ENCODE peak calls at places on chromosomes 12 and 14, in eight cellular contexts. I is endothelial cell of umbilical vein, T is GM23338, P is ovary, K is endodermal cell, L is K562, H is OCI-LY7, X is Karpas-422. Q is an unnamed sample. For H3K36me3, the result is how much of the 10 kb centered on the place peaks cover.

GRCh38 chr14:23186913-23187654 is 3.6 kb upstream of the SLC7A8 start:
- DNase-seq in I (peak), T (peak), P (no peak), K (peak), L (peak), H (peak), X (peak), Q (peak)

GRCh38 chr12:67358686-67359374 is 89.7 kb downstream of the CAND1 start:
- DNase-seq in I (no peak), T (no peak), P (no peak), K (no peak), L (no peak), H (no peak), X (no peak), Q (peak)

GRCh38 chr12:118571730-118572129 is 195.4 kb downstream of the SUDS3 start:
- DNase-seq in I (no peak), T (no peak), P (no peak), K (no peak), L (no peak), H (no peak), X (no peak), Q (no peak)

GRCh38 chr12:10213168-10214130 is 772 bp downstream of the GABARAPL1 start:
- DNase-seq in I (peak), T (peak), P (peak), K (peak), L (peak), H (peak), X (no peak), Q (peak)

GRCh38 chr14:69038449-69039286 is 59.6 kb upstream of the ACTN1 start:
- DNase-seq in I (peak), T (no peak), P (no peak), K (peak), L (no peak), H (no peak), X (no peak), Q (peak)

GRCh38 chr14:68392393-68393085 is 400.3 kb downstream of the ZFP36L1 start:
- DNase-seq in I (no peak), T (no peak), P (peak), K (no peak), L (no peak), H (no peak), X (no peak), Q (no peak)

GRCh38 chr12:108355069-108355468 is 16.0 kb upstream of the CMKLR1 start:
- DNase-seq in I (no peak), T (no peak), P (no peak), K (no peak), L (no peak), H (no peak), X (no peak), Q (no peak)

GRCh38 chr14:105776924-105777323 is 250.5 kb downstream of the TMEM121 start:
- DNase-seq in I (no peak), T (no peak), P (no peak), K (no peak), L (no peak), H (no peak), X (no peak), Q (no peak)

GRCh38 chr14:41285193-41285748 is 321.4 kb upstream of the LRFN5 start:
- DNase-seq in I (no peak), T (peak), P (no peak), K (peak), L (no peak), H (peak), X (peak), Q (peak)

GRCh38 chr12:74725154-74725553 is 187.5 kb downstream of the ATXN7L3B start:
- DNase-seq in I (no peak), T (no peak), P (no peak), K (no peak), L (no peak), H (no peak), X (no peak), Q (peak)

GRCh38 chr14:103847954-103848719 is 762 bp upstream of the PPP1R13B start:
- DNase-seq in I (no peak), T (peak), P (peak), K (peak), L (peak), H (no peak), X (no peak), Q (peak)

GRCh38 chr12:143964-144649 is 69.8 kb downstream of the SLC6A12 start:
- DNase-seq in I (no peak), T (peak), P (no peak), K (no peak), L (no peak), H (no peak), X (no peak), Q (no peak)

GRCh38 chr12:113149361-113150150 is at the start of gene CFAP73:
- DNase-seq in I (peak), T (peak), P (peak), K (peak), L (peak), H (no peak), X (no peak), Q (peak)

GRCh38 chr12:52524898-52525591 is 4.9 kb upstream of the KRT5 start:
- DNase-seq in I (no peak), T (no peak), P (no peak), K (peak), L (no peak), H (no peak), X (peak), Q (no peak)

GRCh38 chr14:67833403-67833802 is 13.8 kb downstream of the RAD51B start:
- DNase-seq in I (no peak), T (no peak), P (no peak), K (no peak), L (no peak), H (no peak), X (no peak), Q (no peak)

GRCh38 chr14:61950340-61950739 is 188.1 kb downstream of the SNAPC1 start:
- DNase-seq in I (no peak), T (no peak), P (no peak), K (no peak), L (no peak), H (no peak), X (no peak), Q (peak)

GRCh38 chr14:72518809-72519377 is 375.0 kb downstream of the DPF3 start:
- DNase-seq in I (no peak), T (no peak), P (no peak), K (no peak), L (no peak), H (peak), X (peak), Q (no peak)

GRCh38 chr14:59161571-59162175 is 26.8 kb upstream of the DAAM1 start:
- DNase-seq in I (peak), T (peak), P (no peak), K (no peak), L (no peak), H (no peak), X (no peak), Q (peak)

DNA sequence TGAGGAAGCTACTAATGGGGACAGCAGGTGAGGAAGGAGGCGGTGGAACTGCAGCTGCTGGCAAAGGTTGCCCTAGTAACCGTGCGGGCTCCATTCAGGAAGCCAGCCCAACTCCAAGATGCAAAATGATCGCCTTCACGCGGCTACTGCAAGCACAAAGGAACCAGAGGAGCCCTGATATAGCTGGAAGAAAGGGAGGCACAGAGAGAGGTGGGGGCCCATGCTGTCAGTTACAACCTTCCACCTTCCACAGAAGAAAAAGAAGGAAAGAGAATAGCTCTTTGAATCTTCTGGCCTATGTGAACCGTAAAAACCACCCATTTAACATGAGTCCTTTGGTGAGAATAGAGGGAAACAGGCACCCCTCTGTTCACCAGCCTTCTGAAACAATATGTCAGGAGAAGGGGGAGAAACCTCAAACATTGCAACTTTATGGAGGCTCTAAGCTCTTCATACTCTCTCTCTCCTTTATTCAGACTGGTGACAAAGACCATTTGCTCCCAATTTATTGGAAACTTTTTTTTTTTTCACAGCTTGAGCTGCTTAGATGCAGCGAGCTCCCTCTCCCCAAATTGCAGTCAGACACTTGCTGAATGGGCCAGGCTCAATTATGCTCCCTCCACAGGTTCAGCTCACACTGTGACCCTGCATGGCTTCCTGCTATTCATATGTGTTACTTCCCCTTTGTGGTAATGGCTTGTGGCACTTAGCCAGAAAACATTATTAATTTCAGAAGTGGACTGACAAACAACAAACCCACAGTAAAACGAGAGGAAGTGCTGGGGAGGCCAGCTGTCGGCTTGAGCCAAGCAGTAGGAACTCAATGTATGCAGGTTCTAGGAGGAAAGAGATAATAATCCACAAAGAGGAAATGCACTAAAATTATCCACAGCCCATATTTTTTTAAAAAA is 6.2 kb downstream of the DUSP6 start:
- DNase-seq in I (peak), T (peak), P (no peak), K (peak), L (peak), H (peak), X (peak), Q (peak)
- H3K4me3 ChIP-seq in I (peak), T (peak), P (no peak), K (peak), L (no peak), H (peak), X (peak), Q (no peak)

DNA sequence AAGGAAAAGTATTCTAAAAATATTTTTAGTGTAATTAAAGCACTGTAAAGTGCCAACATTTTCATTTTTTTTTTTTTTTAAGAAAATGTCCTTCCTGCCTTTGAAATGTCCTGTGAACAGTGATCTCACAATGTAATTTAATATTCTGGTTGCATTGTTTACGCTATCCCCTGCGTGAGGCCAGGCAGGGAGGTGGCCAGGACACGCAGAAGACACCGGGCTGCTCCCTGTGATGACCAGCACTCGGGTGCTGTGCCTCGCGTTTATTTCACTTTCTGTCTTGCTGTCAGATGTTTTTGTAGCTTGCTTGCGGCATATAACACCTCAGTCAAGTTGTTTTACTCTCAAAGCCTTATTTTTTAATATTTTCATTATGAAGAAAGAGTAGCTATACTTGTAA is 18.5 kb downstream of the PIWIL1 start:
- DNase-seq in I (no peak), T (no peak), P (no peak), K (no peak), L (no peak), H (no peak), X (peak), Q (no peak)
- H3K27ac ChIP-seq in I (no peak), T (no peak), P (no peak), K (no peak), L (no peak), H (no peak), X (no peak), Q (no peak)

DNA sequence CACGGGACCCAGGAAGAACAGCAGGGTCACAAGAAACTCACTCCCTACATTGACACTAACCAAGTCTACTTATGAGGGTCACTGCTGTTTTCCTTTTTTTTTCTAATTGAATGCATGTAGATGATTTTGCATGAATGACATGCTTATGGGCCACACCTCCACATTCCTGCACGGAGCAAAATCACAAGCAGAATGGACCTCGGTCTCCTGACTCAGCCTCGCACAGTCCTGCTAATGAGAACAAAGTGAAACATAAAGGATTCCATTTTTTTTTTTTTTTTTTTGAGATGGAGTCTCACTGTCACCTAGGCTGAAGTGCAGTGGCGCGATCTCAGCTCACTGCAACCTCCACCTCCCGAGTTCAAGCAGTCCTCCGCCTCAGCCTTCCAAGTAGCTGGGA is 12.3 kb downstream of the SCARB1 start:
- DNase-seq in I (no peak), T (no peak), P (no peak), K (no peak), L (no peak), H (no peak), X (no peak), Q (no peak)
- H3K36me3 ChIP-seq in I (under half), T (under half), P (under half), K (under half), L (half or more), H (half or more), X (under half), Q (under half)

DNA sequence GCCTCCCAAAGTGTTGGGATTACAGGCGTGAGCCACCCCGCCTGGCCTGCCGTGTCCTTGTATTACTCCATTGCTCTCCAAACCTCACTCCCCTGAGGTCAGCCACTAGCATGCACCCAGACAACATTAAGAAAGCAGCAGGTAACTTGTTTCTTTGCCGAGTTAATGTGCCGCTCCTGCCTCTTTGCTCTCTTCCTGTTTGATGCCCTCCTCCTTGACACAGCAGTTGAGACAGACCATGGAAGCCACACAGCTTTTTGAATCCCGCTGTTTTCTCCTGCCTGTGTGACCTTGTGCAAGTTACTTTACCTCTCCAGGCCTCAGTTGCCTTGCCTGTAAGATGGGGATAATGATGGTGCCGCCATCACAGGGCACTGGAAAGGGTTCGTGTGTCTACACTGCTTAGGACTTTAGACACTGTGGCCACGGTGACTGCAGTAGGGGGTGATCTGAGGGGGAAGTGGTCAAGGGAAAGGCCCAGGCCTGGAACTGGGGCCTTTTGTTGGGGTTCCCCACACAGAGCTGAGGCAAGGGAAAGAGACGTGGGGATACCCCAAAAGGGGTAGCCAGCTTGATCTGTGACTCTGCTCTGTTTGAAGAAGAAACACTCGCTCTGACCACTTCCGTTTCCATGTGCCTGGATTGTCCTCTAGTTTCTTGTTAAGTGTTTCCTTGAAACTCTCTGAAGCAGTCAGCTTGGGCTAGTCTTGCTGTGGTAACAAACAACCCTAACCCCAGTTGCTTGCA is 69.3 kb downstream of the RIN3 start:
- DNase-seq in I (no peak), T (no peak), P (no peak), K (no peak), L (no peak), H (no peak), X (no peak), Q (no peak)
- H3K4me3 ChIP-seq in I (no peak), T (no peak), P (no peak), K (no peak), L (no peak), H (no peak), X (no peak), Q (no peak)

GRCh38 chr14:54653764-54654469 is 87.0 kb downstream of the SAMD4A start:
- DNase-seq in I (peak), T (no peak), P (no peak), K (no peak), L (no peak), H (no peak), X (no peak), Q (peak)
- H3K27ac ChIP-seq in I (peak), T (no peak), P (no peak), K (no peak), L (no peak), H (no peak), X (no peak), Q (peak)

GRCh38 chr12:131573631-131574396 is 137.1 kb upstream of the SFSWAP start:
- DNase-seq in I (no peak), T (no peak), P (no peak), K (peak), L (no peak), H (no peak), X (no peak), Q (no peak)

GRCh38 chr12:131575371-131575770 is 135.5 kb upstream of the SFSWAP start:
- DNase-seq in I (no peak), T (no peak), P (no peak), K (no peak), L (no peak), H (no peak), X (no peak), Q (no peak)

GRCh38 chr12:131574397-131574775 is 136.5 kb upstream of the SFSWAP start:
- DNase-seq in I (no peak), T (no peak), P (no peak), K (no peak), L (no peak), H (no peak), X (no peak), Q (no peak)

GRCh38 chr12:131583085-131583712 is 127.7 kb upstream of the SFSWAP start:
- DNase-seq in I (no peak), T (no peak), P (no peak), K (no peak), L (no peak), H (no peak), X (no peak), Q (no peak)

DNA sequence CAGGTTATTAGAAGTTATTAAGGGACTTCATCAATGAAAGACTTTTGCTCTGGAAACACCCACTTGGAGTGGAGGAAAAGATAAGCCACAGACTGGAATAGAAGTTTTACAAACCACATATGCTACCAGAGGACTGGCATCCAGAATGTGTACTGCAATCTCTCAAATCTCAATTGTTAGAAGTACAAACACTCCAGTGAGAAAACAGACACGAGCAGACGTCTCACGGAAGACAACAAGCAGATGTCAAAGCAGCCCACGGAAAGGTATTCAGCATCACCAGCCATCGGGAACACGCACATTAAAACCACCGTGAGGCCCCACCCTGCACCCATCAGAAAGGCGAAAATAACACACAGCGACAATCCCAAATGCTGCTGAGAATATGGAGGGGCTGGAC is 132.1 kb upstream of the SFSWAP start:
- DNase-seq in I (no peak), T (no peak), P (no peak), K (no peak), L (no peak), H (no peak), X (no peak), Q (no peak)
- H3K36me3 ChIP-seq in I (under half), T (under half), P (under half), K (under half), L (under half), H (under half), X (under half), Q (under half)

GRCh38 chr14:100246136-100246535 is 7.2 kb downstream of the YY1 start:
- DNase-seq in I (no peak), T (no peak), P (no peak), K (peak), L (no peak), H (no peak), X (no peak), Q (no peak)
- H3K4me3 ChIP-seq in I (no peak), T (no peak), P (no peak), K (no peak), L (no peak), H (peak), X (no peak), Q (no peak)

DNA sequence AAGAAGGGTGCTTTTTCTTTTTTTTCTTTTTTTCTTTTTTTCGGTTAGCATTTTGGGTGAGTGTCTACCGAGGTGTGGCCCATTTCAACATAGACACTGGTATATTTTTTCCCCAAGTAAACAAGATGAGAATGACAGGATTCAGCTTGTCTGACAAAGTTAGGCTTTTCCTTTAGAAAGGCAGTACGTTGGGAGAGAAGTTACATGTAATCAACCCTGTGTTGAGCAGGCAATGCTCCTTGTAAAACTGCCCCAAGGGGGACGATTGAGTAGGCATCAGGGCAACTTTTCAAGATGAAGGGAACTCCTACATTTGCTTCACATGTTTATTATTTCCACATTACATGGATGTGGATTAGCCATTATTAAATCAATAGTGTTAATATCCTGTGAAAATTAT is 1.7 kb downstream of the EMP1 start:
- DNase-seq in I (no peak), T (no peak), P (no peak), K (no peak), L (no peak), H (no peak), X (no peak), Q (no peak)
- H3K27ac ChIP-seq in I (peak), T (no peak), P (no peak), K (no peak), L (no peak), H (no peak), X (no peak), Q (peak)

DNA sequence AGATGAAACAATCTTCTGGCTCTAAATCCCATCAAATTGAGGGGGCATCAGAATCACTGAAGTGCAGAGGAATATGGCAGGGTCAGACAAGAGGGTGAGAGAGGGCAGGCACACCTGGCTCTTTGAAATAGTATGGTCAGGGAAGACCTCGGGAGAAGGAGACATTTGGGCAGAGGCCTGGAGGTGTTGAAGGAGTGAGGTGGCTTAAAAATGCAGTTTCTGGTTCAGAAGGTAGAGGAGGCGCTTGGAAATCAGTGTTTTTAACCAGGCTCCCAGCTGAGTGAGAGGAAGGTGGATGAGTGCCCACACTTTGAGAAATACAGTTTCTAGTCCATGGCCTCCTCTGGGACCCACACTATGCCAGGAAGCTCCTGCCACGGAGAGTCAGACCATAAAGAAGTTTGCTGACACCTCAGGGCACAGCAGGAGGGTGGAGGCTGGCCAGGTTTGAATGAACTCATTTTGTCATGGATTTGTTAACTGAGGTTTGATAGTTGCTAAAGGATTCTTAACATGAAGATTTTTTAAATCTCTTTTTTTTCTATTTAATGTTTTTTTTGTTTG is 20.1 kb downstream of the NID2 start:
- DNase-seq in I (no peak), T (peak), P (no peak), K (no peak), L (no peak), H (no peak), X (no peak), Q (peak)
- H3K36me3 ChIP-seq in I (under half), T (under half), P (under half), K (under half), L (under half), H (under half), X (under half), Q (under half)

Q was measured in brain microvascular endothelial cell.